ENCODE peak calls at places on chromosomes 2 and 18, in eight cellular contexts. Y, C, E, X, B, Z, O and J are unnamed samples.

GRCh38 chr2:216555274-216555673 is 56.6 kb downstream of the RPL37A start:
- DNase-seq in Y (peak), C (no peak), E (no peak), X (no peak), B (no peak), Z (no peak), O (no peak), J (no peak)

GRCh38 chr2:95063401-95063958 is 38.0 kb downstream of the MAL start:
- DNase-seq in Y (no peak), C (no peak), E (peak), X (no peak), B (no peak), Z (no peak), O (no peak), J (no peak)

GRCh38 chr2:233399306-233400225 is 45.3 kb downstream of the DGKD start:
- DNase-seq in Y (no peak), C (peak), E (no peak), X (no peak), B (no peak), Z (no peak), O (no peak), J (no peak)

GRCh38 chr2:37793004-37793403 is 121.6 kb upstream of the CDC42EP3 start:
- DNase-seq in Y (no peak), C (no peak), E (no peak), X (no peak), B (no peak), Z (no peak), O (no peak), J (no peak)

GRCh38 chr18:76479351-76480238 is 15.4 kb downstream of the ZNF516 start:
- DNase-seq in Y (no peak), C (no peak), E (no peak), X (no peak), B (no peak), Z (no peak), O (no peak), J (no peak)

GRCh38 chr2:74516070-74516633 is 1.9 kb downstream of the TLX2 start:
- DNase-seq in Y (peak), C (peak), E (peak), X (no peak), B (no peak), Z (no peak), O (peak), J (peak)

GRCh38 chr18:8615397-8616025 is 6.3 kb downstream of the RAB12 start:
- DNase-seq in Y (peak), C (no peak), E (no peak), X (peak), B (no peak), Z (peak), O (no peak), J (peak)

GRCh38 chr2:191049728-191050639 is 36.0 kb upstream of the STAT1 start:
- DNase-seq in Y (no peak), C (no peak), E (no peak), X (no peak), B (no peak), Z (no peak), O (no peak), J (no peak)

GRCh38 chr2:118774458-118775133 is 72.9 kb downstream of the EN1 start:
- DNase-seq in Y (peak), C (peak), E (peak), X (peak), B (no peak), Z (peak), O (peak), J (no peak)

GRCh38 chr2:25375371-25375988 is 33.8 kb upstream of the DNMT3A start:
- DNase-seq in Y (no peak), C (peak), E (peak), X (no peak), B (no peak), Z (no peak), O (no peak), J (no peak)

GRCh38 chr2:86087936-86088850 is 17.5 kb downstream of the POLR1A start:
- DNase-seq in Y (no peak), C (no peak), E (no peak), X (peak), B (no peak), Z (no peak), O (peak), J (peak)

GRCh38 chr2:96866586-96866985 is 3.3 kb downstream of the SEMA4C start:
- DNase-seq in Y (no peak), C (no peak), E (peak), X (no peak), B (no peak), Z (no peak), O (no peak), J (no peak)

GRCh38 chr2:84417453-84417852 is 41.6 kb downstream of the SUCLG1 start:
- DNase-seq in Y (no peak), C (no peak), E (no peak), X (no peak), B (no peak), Z (no peak), O (no peak), J (no peak)

GRCh38 chr2:138244400-138245001 is 257.1 kb upstream of the SPOPL start:
- DNase-seq in Y (no peak), C (no peak), E (no peak), X (no peak), B (no peak), Z (no peak), O (no peak), J (peak)

GRCh38 chr2:213188971-213189899 is 37.8 kb upstream of the IKZF2 start:
- DNase-seq in Y (no peak), C (no peak), E (no peak), X (no peak), B (no peak), Z (no peak), O (no peak), J (no peak)

GRCh38 chr2:108612514-108613183 is 78.4 kb downstream of the LIMS1 start:
- DNase-seq in Y (no peak), C (peak), E (peak), X (no peak), B (no peak), Z (no peak), O (no peak), J (no peak)

GRCh38 chr2:166891727-166892126 is 3.4 kb downstream of the XIRP2 start:
- DNase-seq in Y (no peak), C (no peak), E (no peak), X (no peak), B (no peak), Z (no peak), O (no peak), J (no peak)

GRCh38 chr18:70335892-70336726 is 47.3 kb downstream of the SOCS6 start:
- DNase-seq in Y (no peak), C (no peak), E (no peak), X (no peak), B (no peak), Z (no peak), O (no peak), J (no peak)

GRCh38 chr18:79800353-79801180 is 2.8 kb downstream of the KCNG2 start:
- DNase-seq in Y (no peak), C (no peak), E (peak), X (no peak), B (no peak), Z (no peak), O (no peak), J (no peak)

GRCh38 chr2:735670-736218 is 58.5 kb upstream of the TMEM18 start:
- DNase-seq in Y (no peak), C (no peak), E (no peak), X (no peak), B (no peak), Z (no peak), O (no peak), J (no peak)

DNA sequence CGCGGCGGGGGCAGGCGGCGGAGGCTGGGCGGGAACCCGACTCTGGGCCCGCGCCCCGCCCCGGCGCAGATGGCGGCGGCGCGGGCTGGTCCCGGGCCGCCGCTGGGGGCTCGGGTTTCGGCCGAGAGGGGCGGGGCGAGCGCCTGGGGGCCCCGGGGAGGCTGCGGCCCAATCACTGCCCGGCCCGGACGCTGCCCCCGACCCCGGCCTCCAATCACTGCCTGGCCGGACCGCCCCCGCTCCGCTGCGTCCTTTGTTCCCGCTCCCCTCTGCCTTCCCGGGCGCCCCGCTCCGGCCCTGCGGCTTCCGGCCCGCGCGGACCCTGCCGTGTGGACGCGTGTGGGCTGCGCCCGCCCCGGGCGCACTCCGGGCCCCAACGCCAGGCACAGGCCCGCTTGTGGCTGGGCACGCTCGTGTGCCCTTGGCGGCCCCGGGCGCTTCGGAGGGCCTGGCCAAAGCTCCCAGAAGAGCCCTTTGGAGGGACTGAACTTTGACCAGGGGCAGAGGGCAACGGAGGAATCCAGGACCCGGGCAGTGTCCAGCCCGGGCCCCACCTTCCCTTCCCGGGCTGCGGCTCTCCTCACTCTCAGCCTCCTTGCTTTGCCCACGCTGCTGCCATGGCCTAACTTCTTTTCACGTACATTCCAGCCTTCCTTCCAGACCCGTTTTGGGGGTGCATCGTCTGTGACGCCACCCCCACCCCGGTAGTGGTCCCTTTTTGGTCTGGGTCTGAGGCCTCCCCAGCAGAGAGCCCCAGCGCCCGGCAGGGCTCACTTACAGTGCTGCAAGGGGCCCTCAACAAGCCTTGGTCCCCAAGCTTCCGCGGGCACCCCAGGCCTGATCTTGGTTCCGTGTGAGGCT is 27.1 kb upstream of the PTMA start:
- DNase-seq in Y (peak), C (peak), E (peak), X (peak), B (no peak), Z (peak), O (peak), J (no peak)
- TF ChIP-seq POLR2A in Y (peak), C (peak), E (peak), X (peak), B (peak), Z (peak), O (no peak), J (no peak)

DNA sequence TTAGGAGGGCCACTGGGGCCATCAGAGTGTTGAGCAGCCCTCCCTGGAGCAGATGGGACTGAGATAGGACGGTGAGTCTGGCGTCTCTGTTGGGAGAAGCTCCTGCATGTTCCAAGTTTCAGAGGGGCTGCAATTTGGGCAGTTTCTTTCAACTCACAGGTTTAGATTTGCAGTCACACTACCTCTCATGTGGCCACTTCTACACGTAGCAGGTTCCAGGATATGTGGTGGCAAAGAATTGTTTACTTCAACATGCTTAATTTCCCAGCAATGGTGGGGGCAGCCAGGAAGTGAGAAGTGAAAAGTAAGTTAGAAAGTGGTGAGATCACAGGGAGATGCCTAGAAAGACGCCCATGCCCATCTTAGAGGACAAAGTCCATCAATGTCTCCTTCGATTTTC is 9.3 kb downstream of the NCK2 start:
- DNase-seq in Y (no peak), C (peak), E (no peak), X (no peak), B (no peak), Z (no peak), O (no peak), J (no peak)
- TF ChIP-seq POLR2A in Y (no peak), C (no peak), E (no peak), X (no peak), B (no peak), Z (no peak), O (no peak), J (no peak)

GRCh38 chr2:102166189-102166845 is 20.5 kb upstream of the IL1RL2 start:
- DNase-seq in Y (peak), C (no peak), E (no peak), X (no peak), B (no peak), Z (no peak), O (no peak), J (peak)
- TF ChIP-seq POLR2A in Y (no peak), C (no peak), E (no peak), X (no peak), B (no peak), Z (no peak), O (no peak), J (no peak)

DNA sequence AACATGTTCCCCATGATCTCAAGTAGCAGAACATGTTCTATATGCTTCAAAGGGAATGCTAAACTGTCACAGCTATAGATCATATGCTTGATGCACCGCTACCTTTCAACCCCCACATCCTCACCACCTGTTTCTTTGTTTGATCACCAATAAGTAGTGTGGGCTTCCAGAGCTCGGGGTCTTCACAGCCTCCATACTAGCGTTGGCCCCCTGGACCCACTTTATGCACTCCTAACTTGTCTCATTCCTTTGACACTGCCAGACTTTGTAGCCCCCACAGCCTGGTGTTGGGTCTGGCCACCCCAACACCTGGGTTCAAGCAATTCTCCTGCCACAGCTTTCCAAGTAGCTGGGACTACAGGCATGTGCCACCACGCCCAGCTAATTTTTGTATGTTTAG is 11.6 kb upstream of the RBM44 start:
- DNase-seq in Y (no peak), C (no peak), E (no peak), X (no peak), B (no peak), Z (no peak), O (no peak), J (no peak)
- TF ChIP-seq POLR2A in Y (no peak), C (no peak), E (no peak), X (no peak), B (no peak), Z (no peak), O (no peak), J (no peak)

GRCh38 chr2:28398101-28398834 is 5.6 kb downstream of the FOSL2 start:
- DNase-seq in Y (peak), C (no peak), E (no peak), X (no peak), B (no peak), Z (peak), O (no peak), J (no peak)
- TF ChIP-seq POLR2A in Y (peak), C (no peak), E (no peak), X (no peak), B (no peak), Z (no peak), O (no peak), J (no peak)

GRCh38 chr2:204452464-204453023 is 92.7 kb upstream of the PARD3B start:
- DNase-seq in Y (no peak), C (peak), E (no peak), X (peak), B (peak), Z (peak), O (no peak), J (no peak)
- TF ChIP-seq POLR2A in Y (no peak), C (no peak), E (no peak), X (no peak), B (no peak), Z (no peak), O (no peak), J (no peak)

DNA sequence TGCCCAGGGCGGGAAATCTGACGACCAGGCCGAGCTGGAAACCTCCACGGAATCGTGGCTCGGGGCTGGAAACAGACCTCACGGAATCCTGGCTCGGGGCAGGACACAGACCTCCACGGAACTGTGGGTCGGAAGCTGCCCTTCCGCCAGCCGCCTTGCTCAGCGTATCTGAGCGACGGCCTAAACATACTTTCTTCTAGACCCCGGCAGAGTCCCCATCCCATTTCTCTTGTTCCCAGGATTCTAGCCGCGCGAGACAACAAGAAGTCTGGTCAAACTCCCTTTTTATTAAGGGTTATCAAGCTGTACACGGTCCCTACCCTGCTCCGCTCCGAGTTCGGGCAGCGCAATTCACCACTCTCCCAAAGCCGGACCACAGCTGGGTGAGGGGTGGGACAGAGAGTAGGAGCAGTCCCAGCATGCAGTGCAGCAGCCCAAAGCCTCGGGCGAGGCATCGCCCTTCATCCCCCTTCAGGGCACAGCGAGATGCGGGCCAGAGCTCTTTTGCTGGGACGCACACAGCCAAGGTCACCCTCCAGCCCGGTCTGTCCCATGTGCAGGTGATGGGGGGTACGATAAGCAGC is 447 bp upstream of the ABCB6 start:
- DNase-seq in Y (no peak), C (no peak), E (peak), X (no peak), B (no peak), Z (no peak), O (no peak), J (no peak)
- TF ChIP-seq POLR2A in Y (no peak), C (no peak), E (no peak), X (no peak), B (no peak), Z (no peak), O (no peak), J (peak)

DNA sequence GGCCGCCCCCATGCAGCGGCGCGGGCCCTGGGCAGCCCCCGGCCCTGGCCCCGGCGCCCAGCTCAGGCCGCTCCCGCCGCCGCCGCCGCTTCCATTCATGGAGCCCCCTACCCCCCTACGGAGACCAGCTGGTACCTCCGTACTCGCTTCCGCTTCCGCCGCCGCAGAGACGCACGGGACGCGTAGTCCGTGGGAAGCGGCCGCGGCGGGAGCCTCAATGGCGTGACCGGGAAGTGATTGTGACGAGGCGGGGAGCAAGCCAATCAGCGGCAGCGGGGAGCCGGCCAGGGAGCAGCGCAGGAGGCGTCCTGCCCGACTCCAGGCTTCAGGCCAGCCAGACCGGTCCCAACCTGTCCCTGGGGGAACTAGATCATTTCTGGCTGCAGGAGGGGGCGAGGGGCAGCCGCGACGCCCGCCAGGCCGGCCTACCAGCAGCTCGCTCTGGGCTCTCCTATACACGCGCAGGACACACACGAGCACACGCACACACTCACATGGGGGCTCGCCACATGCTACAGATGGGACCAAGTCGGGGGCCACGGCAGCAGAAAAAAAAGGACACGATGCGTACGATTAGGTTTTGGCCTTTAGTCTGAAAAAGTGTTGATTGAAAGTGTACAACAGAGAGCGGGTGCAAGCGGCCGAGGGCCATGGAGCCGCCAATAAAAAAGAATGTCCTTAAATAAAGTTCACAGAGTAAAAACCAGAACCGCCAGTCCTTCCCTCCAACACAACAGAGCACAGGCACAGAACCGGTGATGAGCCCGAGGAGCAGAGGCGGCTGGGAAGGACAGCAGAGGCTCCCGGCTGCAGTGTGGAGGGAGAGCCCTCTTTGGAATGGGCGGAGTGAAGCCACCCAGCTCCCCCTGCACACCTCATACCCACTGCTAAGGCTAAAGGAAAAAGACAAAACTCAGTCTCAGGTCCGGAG is at the start of gene ZNF513:
- DNase-seq in Y (peak), C (peak), E (peak), X (peak), B (peak), Z (peak), O (peak), J (peak)
- TF ChIP-seq POLR2A in Y (peak), C (peak), E (no peak), X (peak), B (no peak), Z (peak), O (peak), J (peak)